ENCODE peak calls at places on chromosome 15, in seven cellular contexts. F is DND-41, O is IMR-90, H is OCI-LY7, S is A549, Z is keratinocyte, J is MM.1S. N is an unnamed sample.

GRCh38 chr15:60208708-60209107 is 189.1 kb downstream of the ANXA2 start:
- DNase-seq in H (no peak), O (no peak), J (no peak), Z (no peak), F (no peak), S (no peak), N (peak)

GRCh38 chr15:100241572-100242479 is 99.9 kb downstream of the ADAMTS17 start:
- DNase-seq in O (no peak), S (peak), F (no peak), J (no peak), H (no peak), Z (peak), N (peak)

GRCh38 chr15:58287891-58288290 is 143.9 kb upstream of the LIPC start:
- DNase-seq in H (no peak), F (no peak), J (no peak), Z (no peak), S (no peak), O (no peak), N (no peak)

GRCh38 chr15:83515171-83515570 is 68.0 kb downstream of the SH3GL3 start:
- DNase-seq in Z (no peak), J (no peak), H (no peak), F (no peak), S (no peak), O (no peak), N (no peak)

GRCh38 chr15:43215961-43216360 is 4.9 kb downstream of the EPB42 start:
- DNase-seq in Z (peak), H (no peak), O (peak), S (no peak), J (no peak), F (no peak), N (peak)

GRCh38 chr15:97096303-97096835 is 765.9 kb downstream of the NR2F2 start:
- DNase-seq in H (no peak), F (no peak), J (peak), Z (no peak), O (no peak), S (no peak), N (peak)

GRCh38 chr15:39624806-39625205 is 43.9 kb downstream of the THBS1 start:
- DNase-seq in F (no peak), S (no peak), J (peak), Z (no peak), H (no peak), O (peak), N (peak)

GRCh38 chr15:67839358-67839928 is 402 bp downstream of the RNU6-1 start:
- DNase-seq in Z (no peak), H (peak), O (peak), J (peak), F (peak), S (peak), N (peak)

GRCh38 chr15:82810061-82810862 is 834 bp downstream of the WHAMM start:
- DNase-seq in H (peak), S (no peak), F (peak), J (peak), Z (no peak), O (peak), N (peak)

GRCh38 chr15:71312194-71312708 is 197.0 kb downstream of the THSD4 start:
- DNase-seq in Z (no peak), J (no peak), F (no peak), S (no peak), H (no peak), O (no peak), N (no peak)

GRCh38 chr15:57220220-57220619 is 156.1 kb upstream of the CGNL1 start:
- DNase-seq in Z (no peak), J (no peak), F (no peak), S (no peak), H (no peak), O (peak), N (peak)

GRCh38 chr15:90654233-90655124 is 62.7 kb upstream of the BLM start:
- DNase-seq in Z (no peak), O (no peak), F (no peak), J (no peak), S (no peak), H (no peak), N (no peak)

GRCh38 chr15:73849641-73850040 is 23.7 kb upstream of the TBC1D21 start:
- DNase-seq in F (no peak), S (no peak), H (no peak), Z (no peak), J (no peak), O (no peak), N (no peak)

GRCh38 chr15:39504812-39505211 is 76.1 kb upstream of the THBS1 start:
- DNase-seq in Z (no peak), J (no peak), F (no peak), O (peak), H (no peak), S (no peak), N (peak)

GRCh38 chr15:66946578-66947164 is 118.7 kb upstream of the SMAD3 start:
- DNase-seq in O (peak), H (peak), S (peak), F (peak), J (peak), Z (no peak), N (peak)

GRCh38 chr15:34782901-34783300 is 12.4 kb downstream of the ACTC1 start:
- DNase-seq in Z (no peak), O (no peak), S (no peak), F (no peak), H (no peak), J (no peak), N (no peak)

GRCh38 chr15:46394463-46394862 is 759.6 kb downstream of the SQOR start:
- DNase-seq in Z (no peak), F (no peak), O (no peak), S (no peak), H (no peak), J (no peak), N (no peak)

GRCh38 chr15:75042730-75043508 is 19.5 kb downstream of the PPCDC start:
- DNase-seq in O (peak), S (peak), Z (no peak), H (peak), F (peak), J (peak), N (no peak)

GRCh38 chr15:63672369-63672768 is 75.2 kb downstream of the FBXL22 start:
- DNase-seq in H (no peak), F (no peak), S (no peak), Z (no peak), O (no peak), J (no peak), N (no peak)

GRCh38 chr15:85597155-85597815 is 197.4 kb downstream of the KLHL25 start:
- DNase-seq in O (no peak), J (no peak), F (peak), H (no peak), S (no peak), Z (no peak), N (no peak)

GRCh38 chr15:68230157-68231100 is 901 bp upstream of the CLN6 start:
- DNase-seq in O (peak), H (peak), F (no peak), Z (no peak), J (no peak), S (no peak), N (no peak)

GRCh38 chr15:69661871-69662667 is 209.5 kb downstream of the RPLP1 start:
- DNase-seq in O (no peak), F (no peak), Z (no peak), S (no peak), H (no peak), J (no peak), N (no peak)

GRCh38 chr15:81330351-81331085 is 6.6 kb upstream of the STARD5 start:
- DNase-seq in J (no peak), Z (no peak), H (no peak), F (no peak), O (no peak), S (no peak), N (peak)
- H3K4me2 ChIP-seq in J (peak), Z (no peak), H (no peak), F (no peak), O (no peak), S (no peak), N (no peak)

DNA sequence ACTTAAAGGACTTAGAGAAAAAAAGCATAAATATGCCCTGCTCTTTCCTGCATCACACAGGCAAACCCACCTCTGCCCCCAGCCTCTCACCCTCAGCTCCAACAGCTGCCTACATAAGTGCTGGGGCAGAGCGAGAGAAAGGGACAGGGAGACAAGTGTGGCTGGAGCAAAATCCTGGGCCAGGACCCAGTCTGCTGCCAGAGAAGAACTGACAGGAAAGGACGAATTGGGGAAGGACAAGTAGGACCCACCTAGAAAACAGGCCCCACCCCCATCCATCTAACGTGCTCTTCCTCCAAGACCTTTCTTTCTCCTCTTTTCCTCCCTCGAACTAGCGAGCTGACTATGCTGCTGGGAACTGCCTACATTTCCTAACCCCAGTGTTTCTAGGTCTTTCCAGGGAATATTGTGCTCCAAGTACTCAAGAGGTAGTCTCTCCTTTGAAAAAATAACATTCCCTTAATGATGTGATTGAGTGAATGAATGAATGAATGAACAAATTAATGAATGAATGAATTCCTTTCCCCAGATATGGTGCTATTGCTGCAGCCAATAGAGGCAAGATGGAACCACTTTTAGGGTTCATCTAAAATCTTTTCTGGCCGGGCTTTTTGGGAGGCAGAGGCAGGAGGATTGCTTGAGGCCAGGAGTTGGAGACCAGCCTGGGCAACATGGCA is 18.4 kb downstream of the IGDCC4 start:
- DNase-seq in F (no peak), O (no peak), S (no peak), J (no peak), H (no peak), Z (no peak), N (no peak)
- H3K4me2 ChIP-seq in F (no peak), O (no peak), S (no peak), J (no peak), H (no peak), Z (no peak), N (no peak)

GRCh38 chr15:92618121-92618520 is 37.5 kb downstream of the FAM174B start:
- DNase-seq in O (no peak), H (no peak), J (no peak), S (no peak), F (no peak), Z (no peak), N (no peak)

GRCh38 chr15:92614791-92615785 is 40.5 kb downstream of the FAM174B start:
- DNase-seq in S (no peak), H (no peak), F (no peak), O (no peak), J (no peak), Z (no peak), N (no peak)

GRCh38 chr15:92614301-92614700 is 41.3 kb downstream of the FAM174B start:
- DNase-seq in O (no peak), Z (no peak), S (no peak), H (no peak), J (no peak), F (no peak), N (no peak)

GRCh38 chr15:92617197-92618037 is 38.2 kb downstream of the FAM174B start:
- DNase-seq in J (no peak), Z (no peak), S (peak), O (peak), F (no peak), H (no peak), N (peak)

GRCh38 chr15:92616621-92617179 is 38.9 kb downstream of the FAM174B start:
- DNase-seq in S (no peak), O (no peak), H (no peak), Z (no peak), F (no peak), J (no peak), N (peak)
- H3K4me2 ChIP-seq in S (peak), O (no peak), H (no peak), Z (no peak), F (no peak), J (no peak), N (no peak)

GRCh38 chr15:79007066-79007465 is 62.2 kb upstream of the CTSH start:
- DNase-seq in Z (no peak), J (peak), S (peak), O (peak), H (peak), F (peak), N (no peak)

GRCh38 chr15:79008666-79009065 is 63.8 kb upstream of the CTSH start:
- DNase-seq in O (no peak), Z (no peak), S (no peak), J (no peak), H (no peak), F (no peak), N (no peak)

GRCh38 chr15:79004336-79004735 is 59.5 kb upstream of the CTSH start:
- DNase-seq in H (peak), O (peak), Z (no peak), S (no peak), F (peak), J (no peak), N (peak)

GRCh38 chr15:79003896-79004295 is 59.0 kb upstream of the CTSH start:
- DNase-seq in J (no peak), O (no peak), S (no peak), Z (no peak), F (no peak), H (no peak), N (no peak)

GRCh38 chr15:79006071-79006470 is 61.2 kb upstream of the CTSH start:
- DNase-seq in J (no peak), H (no peak), O (no peak), Z (no peak), S (no peak), F (no peak), N (no peak)
- H3K4me2 ChIP-seq in J (no peak), H (peak), O (no peak), Z (no peak), S (no peak), F (no peak), N (no peak)

N was measured in fibroblast of lung.